ENCODE peak calls at places on chromosome 13, in nine cellular contexts. V is stomach, Z is heart right ventricle, H is PC-9, F is BJ, R is PC-3, D is AG10803, X is activated B cell treated with CpG ODN at 0.5 μM for 24 hours, J is GM06990. P is an unnamed sample.
A peak's percentile ranks its signal among the peaks of the same experiment; 100 is the strongest.

GRCh38 chr13:58655086-58655485 is 1023.5 kb downstream of the PCDH17 start:
- DNase-seq in H (no peak), X (no peak), F (no peak), D (no peak), J (no peak), Z (no peak), R (no peak), V (no peak), P (no peak)

GRCh38 chr13:34926513-34926912 is 15.6 kb upstream of the NBEA start:
- DNase-seq in F (peak; percentile 9), R (peak; percentile 62), V (no peak), X (no peak), J (no peak), H (no peak), Z (no peak), D (peak; percentile 50), P (no peak)

GRCh38 chr13:27489456-27489855 is 39.1 kb upstream of the MTIF3 start:
- DNase-seq in R (no peak), F (no peak), H (no peak), D (no peak), J (no peak), Z (no peak), X (no peak), V (no peak), P (no peak)

GRCh38 chr13:34738251-34739170 is 203.6 kb upstream of the NBEA start:
- DNase-seq in V (no peak), H (no peak), F (no peak), D (no peak), X (no peak), Z (no peak), J (no peak), R (no peak), P (no peak)

GRCh38 chr13:77502104-77502720 is 33.3 kb upstream of the SCEL start:
- DNase-seq in H (no peak), F (no peak), Z (no peak), V (no peak), J (peak; percentile 43), X (no peak), R (no peak), D (no peak), P (no peak)

GRCh38 chr13:40586886-40587285 is 79.6 kb downstream of the FOXO1 start:
- DNase-seq in J (no peak), X (no peak), F (no peak), R (no peak), Z (no peak), D (peak; percentile 28), V (no peak), H (no peak), P (no peak)

GRCh38 chr13:67515895-67516294 is 285.8 kb upstream of the PCDH9 start:
- DNase-seq in F (no peak), H (no peak), Z (no peak), X (no peak), D (peak; percentile 18), V (no peak), J (no peak), R (peak; percentile 70), P (no peak)

GRCh38 chr13:113882266-113882627 is 18.4 kb upstream of the GAS6 start:
- DNase-seq in J (no peak), F (no peak), D (no peak), H (no peak), V (peak; percentile 43), Z (peak; percentile 78), R (no peak), X (no peak), P (peak; percentile 53)

GRCh38 chr13:99067160-99067985 is 89.5 kb upstream of the DOCK9 start:
- DNase-seq in H (peak; percentile 30), R (peak; percentile 87), F (peak; percentile 66), J (no peak), V (no peak), Z (no peak), D (peak; percentile 89), X (no peak), P (no peak)

GRCh38 chr13:99064624-99065249 is 86.9 kb upstream of the DOCK9 start:
- DNase-seq in V (no peak), Z (no peak), F (no peak), J (no peak), R (no peak), X (no peak), D (no peak), H (no peak), P (no peak)

GRCh38 chr13:99063952-99064351 is 86.1 kb upstream of the DOCK9 start:
- DNase-seq in X (no peak), F (no peak), Z (no peak), H (no peak), J (peak; percentile 30), V (no peak), R (no peak), D (no peak), P (no peak)

GRCh38 chr13:99065250-99066015 is 87.6 kb upstream of the DOCK9 start:
- DNase-seq in X (no peak), H (no peak), J (no peak), F (no peak), Z (no peak), R (no peak), V (no peak), D (no peak), P (no peak)

DNA sequence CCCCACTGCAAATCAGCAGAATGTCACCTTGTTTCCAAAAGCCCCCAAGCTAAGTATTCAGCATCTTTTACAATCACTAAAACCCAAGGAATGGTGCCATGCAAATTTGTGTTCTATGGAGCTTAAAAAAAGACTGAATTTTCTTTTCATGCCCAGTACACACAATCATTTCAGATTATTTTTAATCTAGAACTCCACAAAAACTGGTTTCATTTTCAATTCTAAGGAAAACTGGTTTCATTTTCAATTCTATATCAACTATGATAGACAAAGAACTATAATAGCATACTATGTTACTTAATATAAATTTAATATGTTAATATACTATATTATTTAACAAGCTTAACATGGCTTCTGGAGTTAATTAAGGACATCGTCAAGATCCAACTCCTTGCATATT is 88.4 kb upstream of the DOCK9 start:
- DNase-seq in X (no peak), Z (no peak), J (no peak), H (no peak), R (no peak), D (no peak), F (no peak), V (no peak), P (no peak)
- TF ChIP-seq CTCF in X (no peak), Z (no peak), J (no peak), H (no peak), R (no peak), D (no peak), F (no peak), V (no peak), P (no peak)

GRCh38 chr13:100646030-100646673 is 28.4 kb downstream of the TMTC4 start:
- DNase-seq in R (peak; percentile 48), F (no peak), Z (no peak), D (peak; percentile 20), V (peak; percentile 36), X (no peak), J (no peak), H (no peak), P (no peak)
- TF ChIP-seq CTCF in R (peak; percentile 66), F (peak; percentile 62), Z (no peak), D (peak; percentile 50), V (no peak), X (no peak), J (peak; percentile 21), H (peak; percentile 63), P (peak; percentile 72)

GRCh38 chr13:96822900-96823299 is 171.4 kb downstream of the OXGR1 start:
- DNase-seq in X (no peak), D (no peak), V (peak; percentile 49), H (no peak), F (no peak), Z (no peak), J (no peak), R (peak; percentile 39), P (no peak)
- TF ChIP-seq CTCF in X (no peak), D (peak; percentile 17), V (peak; percentile 15), H (peak; percentile 45), F (no peak), Z (no peak), J (peak; percentile 33), R (peak; percentile 51), P (peak; percentile 54)

GRCh38 chr13:79229761-79230160 is 176.3 kb downstream of the RBM26 start:
- DNase-seq in R (no peak), F (no peak), X (no peak), V (no peak), D (no peak), J (no peak), Z (no peak), H (no peak), P (no peak)
- TF ChIP-seq CTCF in R (no peak), F (no peak), X (no peak), V (no peak), D (no peak), J (no peak), Z (no peak), H (no peak), P (no peak)

DNA sequence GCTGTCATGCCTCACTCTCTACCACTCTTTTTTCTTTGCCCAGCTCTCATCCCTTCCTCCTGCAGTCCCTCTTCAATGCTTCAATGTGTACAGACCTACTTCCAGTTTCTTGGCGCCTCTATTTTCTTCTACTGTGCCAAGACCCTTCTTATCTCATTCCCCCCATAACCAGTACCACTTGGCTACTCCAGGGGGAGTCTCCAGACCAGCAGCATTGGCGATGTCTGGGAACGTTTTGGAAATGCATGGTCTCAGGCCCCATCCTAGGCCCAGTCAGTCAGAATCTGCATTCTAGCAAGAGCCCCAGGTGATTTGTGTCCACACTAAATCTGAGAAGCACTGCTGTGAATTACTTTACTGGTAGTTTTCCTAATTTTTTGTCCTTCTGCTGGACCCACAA is 198.2 kb downstream of the SLC7A1 start:
- DNase-seq in R (no peak), X (no peak), D (no peak), Z (no peak), F (no peak), V (no peak), H (no peak), J (no peak), P (no peak)
- TF ChIP-seq CTCF in R (peak; percentile 20), X (no peak), D (peak; percentile 14), Z (no peak), F (peak; percentile 11), V (no peak), H (no peak), J (no peak), P (no peak)

P was measured in type B pancreatic cell.